ENCODE peak calls at places on chromosomes 6 and 20, in six cellular contexts. One of them, this sample, is unnamed.

GRCh38 chr6:45614488-45615285 is 237.0 kb upstream of the SUPT3H start:
- DNase-seq in endodermal cell: no peak
- DNase-seq in endothelial cell of umbilical vein: no peak
- DNase-seq in coronary artery: no peak
- DNase-seq in fibroblast of mammary gland: peak; percentile 77
- DNase-seq in GM12864: no peak
- DNase-seq in this sample: no peak

GRCh38 chr6:91653954-91654843 is 1067.3 kb upstream of the MAP3K7 start:
- DNase-seq in fibroblast of mammary gland: no peak
- DNase-seq in GM12864: no peak
- DNase-seq in endodermal cell: no peak
- DNase-seq in endothelial cell of umbilical vein: no peak
- DNase-seq in coronary artery: no peak
- DNase-seq in this sample: no peak

GRCh38 chr20:23212482-23212881 is 126.4 kb upstream of the CD93 start:
- DNase-seq in GM12864: no peak
- DNase-seq in endothelial cell of umbilical vein: no peak
- DNase-seq in coronary artery: peak; percentile 21
- DNase-seq in fibroblast of mammary gland: no peak
- DNase-seq in endodermal cell: no peak
- DNase-seq in this sample: peak; percentile 37

GRCh38 chr6:52517502-52518278 is 59.2 kb downstream of the TRAM2 start:
- DNase-seq in fibroblast of mammary gland: peak; percentile 99
- DNase-seq in endodermal cell: peak; percentile 94
- DNase-seq in GM12864: peak; percentile 21
- DNase-seq in coronary artery: peak; percentile 92
- DNase-seq in endothelial cell of umbilical vein: peak; percentile 94
- DNase-seq in this sample: peak; percentile 95

GRCh38 chr6:157227202-157228166 is 95.8 kb downstream of the TMEM242 start:
- DNase-seq in endothelial cell of umbilical vein: peak; percentile 55
- DNase-seq in coronary artery: no peak
- DNase-seq in GM12864: no peak
- DNase-seq in fibroblast of mammary gland: peak; percentile 41
- DNase-seq in endodermal cell: peak; percentile 58
- DNase-seq in this sample: peak; percentile 83

GRCh38 chr20:20267685-20268429 is 100.0 kb upstream of the INSM1 start:
- DNase-seq in coronary artery: no peak
- DNase-seq in GM12864: no peak
- DNase-seq in endothelial cell of umbilical vein: no peak
- DNase-seq in endodermal cell: peak; percentile 64
- DNase-seq in fibroblast of mammary gland: no peak
- DNase-seq in this sample: no peak

GRCh38 chr6:106702451-106703110 is 73.2 kb downstream of the QRSL1 start:
- DNase-seq in endothelial cell of umbilical vein: no peak
- DNase-seq in fibroblast of mammary gland: no peak
- DNase-seq in endodermal cell: no peak
- DNase-seq in coronary artery: no peak
- DNase-seq in GM12864: peak; percentile 80
- DNase-seq in this sample: no peak

GRCh38 chr20:13638162-13638495 is 603 bp downstream of the TASP1 start:
- DNase-seq in fibroblast of mammary gland: peak; percentile 25
- DNase-seq in endothelial cell of umbilical vein: no peak
- DNase-seq in coronary artery: no peak
- DNase-seq in GM12864: no peak
- DNase-seq in endodermal cell: no peak
- DNase-seq in this sample: no peak

GRCh38 chr6:145206247-145206907 is 528.9 kb downstream of the EPM2A start:
- DNase-seq in endodermal cell: no peak
- DNase-seq in fibroblast of mammary gland: peak; percentile 72
- DNase-seq in GM12864: no peak
- DNase-seq in coronary artery: no peak
- DNase-seq in endothelial cell of umbilical vein: no peak
- DNase-seq in this sample: peak; percentile 15

GRCh38 chr20:53547664-53548239 is 45.9 kb downstream of the ZNF217 start:
- DNase-seq in endodermal cell: peak; percentile 82
- DNase-seq in coronary artery: no peak
- DNase-seq in endothelial cell of umbilical vein: peak; percentile 68
- DNase-seq in GM12864: peak; percentile 13
- DNase-seq in fibroblast of mammary gland: peak; percentile 74
- DNase-seq in this sample: no peak

GRCh38 chr6:23349521-23350147 is 776.4 kb upstream of the NRSN1 start:
- DNase-seq in coronary artery: no peak
- DNase-seq in endothelial cell of umbilical vein: peak; percentile 84
- DNase-seq in endodermal cell: no peak
- DNase-seq in GM12864: no peak
- DNase-seq in fibroblast of mammary gland: peak; percentile 93
- DNase-seq in this sample: no peak

GRCh38 chr6:141264101-141264500 is 868.6 kb upstream of the GJE1 start:
- DNase-seq in endodermal cell: no peak
- DNase-seq in GM12864: no peak
- DNase-seq in coronary artery: no peak
- DNase-seq in fibroblast of mammary gland: peak; percentile 42
- DNase-seq in endothelial cell of umbilical vein: no peak
- DNase-seq in this sample: no peak

GRCh38 chr20:56359212-56360132 is 698 bp downstream of the FAM210B start:
- DNase-seq in fibroblast of mammary gland: peak; percentile 68
- DNase-seq in endodermal cell: peak; percentile 69
- DNase-seq in coronary artery: peak; percentile 80
- DNase-seq in GM12864: no peak
- DNase-seq in endothelial cell of umbilical vein: peak; percentile 76
- DNase-seq in this sample: peak; percentile 41

GRCh38 chr20:38735172-38735571 is 10.9 kb downstream of the SLC32A1 start:
- DNase-seq in GM12864: no peak
- DNase-seq in endothelial cell of umbilical vein: no peak
- DNase-seq in endodermal cell: peak; percentile 57
- DNase-seq in coronary artery: no peak
- DNase-seq in fibroblast of mammary gland: no peak
- DNase-seq in this sample: no peak

GRCh38 chr6:113449051-113449450 is 408.1 kb upstream of the MARCKS start:
- DNase-seq in fibroblast of mammary gland: peak; percentile 68
- DNase-seq in GM12864: no peak
- DNase-seq in coronary artery: no peak
- DNase-seq in endothelial cell of umbilical vein: peak; percentile 54
- DNase-seq in endodermal cell: no peak
- DNase-seq in this sample: no peak

GRCh38 chr20:36526521-36527011 is 14.8 kb upstream of the MYL9 start:
- DNase-seq in fibroblast of mammary gland: no peak
- DNase-seq in GM12864: no peak
- DNase-seq in coronary artery: no peak
- DNase-seq in endodermal cell: no peak
- DNase-seq in endothelial cell of umbilical vein: no peak
- DNase-seq in this sample: peak; percentile 61

GRCh38 chr6:69311888-69312287 is 484.9 kb downstream of the LMBRD1 start:
- DNase-seq in GM12864: no peak
- DNase-seq in endodermal cell: peak; percentile 55
- DNase-seq in endothelial cell of umbilical vein: no peak
- DNase-seq in coronary artery: no peak
- DNase-seq in fibroblast of mammary gland: no peak
- DNase-seq in this sample: no peak

GRCh38 chr6:36912583-36912982 is 26.8 kb downstream of the C6orf89 start:
- DNase-seq in GM12864: peak; percentile 71
- DNase-seq in endothelial cell of umbilical vein: no peak
- DNase-seq in endodermal cell: no peak
- DNase-seq in fibroblast of mammary gland: peak; percentile 91
- DNase-seq in coronary artery: no peak
- DNase-seq in this sample: no peak

GRCh38 chr6:99412065-99412464 is 13.0 kb downstream of the PNISR start:
- DNase-seq in endodermal cell: no peak
- DNase-seq in GM12864: no peak
- DNase-seq in fibroblast of mammary gland: no peak
- DNase-seq in coronary artery: no peak
- DNase-seq in endothelial cell of umbilical vein: no peak
- DNase-seq in this sample: no peak

GRCh38 chr20:34954905-34955231 is 738 bp downstream of the GSS start:
- DNase-seq in endodermal cell: peak; percentile 67
- DNase-seq in fibroblast of mammary gland: peak; percentile 61
- DNase-seq in coronary artery: peak; percentile 70
- DNase-seq in endothelial cell of umbilical vein: no peak
- DNase-seq in GM12864: no peak
- DNase-seq in this sample: no peak

GRCh38 chr20:3890410-3890751 is 1.2 kb downstream of the PANK2 start:
- DNase-seq in coronary artery: no peak
- DNase-seq in endodermal cell: no peak
- DNase-seq in endothelial cell of umbilical vein: no peak
- DNase-seq in GM12864: no peak
- DNase-seq in fibroblast of mammary gland: peak; percentile 57
- DNase-seq in this sample: no peak

GRCh38 chr6:43738877-43739641 is 31.0 kb upstream of the VEGFA start:
- DNase-seq in GM12864: no peak
- DNase-seq in endothelial cell of umbilical vein: no peak
- DNase-seq in endodermal cell: peak; percentile 46
- DNase-seq in coronary artery: peak; percentile 17
- DNase-seq in fibroblast of mammary gland: no peak
- DNase-seq in this sample: peak; percentile 72

GRCh38 chr20:25258463-25258805 is 10.5 kb downstream of the PYGB start:
- DNase-seq in endodermal cell: no peak
- DNase-seq in GM12864: no peak
- DNase-seq in fibroblast of mammary gland: no peak
- DNase-seq in endothelial cell of umbilical vein: no peak
- DNase-seq in coronary artery: no peak
- DNase-seq in this sample: no peak

GRCh38 chr6:56408976-56409375 is 161.6 kb upstream of the COL21A1 start:
- DNase-seq in GM12864: no peak
- DNase-seq in endothelial cell of umbilical vein: no peak
- DNase-seq in coronary artery: no peak
- DNase-seq in endodermal cell: no peak
- DNase-seq in fibroblast of mammary gland: no peak
- DNase-seq in this sample: no peak

GRCh38 chr6:167558213-167558869 is 233.5 kb downstream of the TTLL2 start:
- DNase-seq in endodermal cell: no peak
- DNase-seq in GM12864: no peak
- DNase-seq in fibroblast of mammary gland: no peak
- DNase-seq in coronary artery: no peak
- DNase-seq in endothelial cell of umbilical vein: no peak
- DNase-seq in this sample: peak; percentile 10

GRCh38 chr6:159098636-159099106 is 53.9 kb upstream of the TAGAP start:
- DNase-seq in GM12864: no peak
- DNase-seq in endothelial cell of umbilical vein: no peak
- DNase-seq in fibroblast of mammary gland: no peak
- DNase-seq in endodermal cell: peak; percentile 31
- DNase-seq in coronary artery: peak; percentile 65
- DNase-seq in this sample: no peak

GRCh38 chr6:89047473-89047872 is 33.1 kb upstream of the PNRC1 start:
- DNase-seq in GM12864: no peak
- DNase-seq in endothelial cell of umbilical vein: no peak
- DNase-seq in fibroblast of mammary gland: no peak
- DNase-seq in coronary artery: no peak
- DNase-seq in endodermal cell: no peak
- DNase-seq in this sample: no peak

DNA sequence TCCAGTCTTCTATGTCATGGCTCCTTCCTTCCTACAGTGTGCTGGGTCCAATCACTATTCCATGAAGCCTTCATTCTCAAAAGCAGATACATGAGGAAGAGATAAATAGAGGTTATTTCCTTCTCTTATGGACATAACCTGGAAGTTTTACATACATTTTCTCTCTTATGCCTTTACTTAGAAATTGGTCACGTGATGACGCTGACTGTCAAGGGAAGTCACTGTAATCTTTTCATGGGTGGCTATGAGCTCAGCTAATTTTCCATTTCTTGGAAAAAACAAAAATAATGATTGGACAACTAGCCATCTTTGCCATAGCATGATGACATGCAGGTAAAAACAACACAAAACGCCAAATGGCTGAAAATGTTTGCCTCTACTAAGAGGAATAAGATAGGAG is 151.6 kb upstream of the PRSS16 start:
- DNase-seq in endodermal cell: no peak
- DNase-seq in GM12864: no peak
- DNase-seq in fibroblast of mammary gland: no peak
- DNase-seq in coronary artery: no peak
- DNase-seq in endothelial cell of umbilical vein: no peak
- DNase-seq in this sample: no peak
- H3K4me3 ChIP-seq in endodermal cell: no peak overlapping the region
- H3K4me3 ChIP-seq in GM12864: no peak overlapping the region
- H3K4me3 ChIP-seq in fibroblast of mammary gland: no peak overlapping the region
- H3K4me3 ChIP-seq in coronary artery: no peak overlapping the region
- H3K4me3 ChIP-seq in endothelial cell of umbilical vein: no peak overlapping the region
- H3K4me3 ChIP-seq in this sample: no peak overlapping the region

DNA sequence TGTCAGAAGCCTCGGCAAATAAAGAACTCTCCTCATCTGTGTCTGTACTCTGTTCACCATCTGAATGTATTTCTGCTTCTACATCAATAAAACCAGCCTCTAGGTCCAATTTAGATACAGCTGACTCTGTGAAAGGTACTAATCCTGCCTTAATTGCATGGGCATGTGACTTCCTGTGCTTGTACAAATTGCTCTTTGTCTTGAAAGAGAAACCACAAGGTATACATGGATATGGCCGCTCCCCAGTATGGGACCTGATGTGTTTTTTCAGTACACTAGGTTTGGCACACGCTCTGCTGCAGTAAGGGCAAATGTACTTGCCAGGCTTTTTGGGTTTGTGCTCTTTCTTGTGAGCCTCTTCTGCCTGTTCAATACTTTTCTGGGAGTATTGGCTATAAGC is 171.1 kb downstream of the HIVEP2 start:
- DNase-seq in coronary artery: no peak
- DNase-seq in fibroblast of mammary gland: no peak
- DNase-seq in endodermal cell: no peak
- DNase-seq in endothelial cell of umbilical vein: no peak
- DNase-seq in GM12864: no peak
- DNase-seq in this sample: no peak
- H3K4me3 ChIP-seq in coronary artery: no peak overlapping the region
- H3K4me3 ChIP-seq in fibroblast of mammary gland: no peak overlapping the region
- H3K4me3 ChIP-seq in endodermal cell: no peak overlapping the region
- H3K4me3 ChIP-seq in endothelial cell of umbilical vein: no peak overlapping the region
- H3K4me3 ChIP-seq in GM12864: no peak overlapping the region
- H3K4me3 ChIP-seq in this sample: no peak overlapping the region

GRCh38 chr20:32674362-32674789 is 635 bp upstream of the C20orf203 start:
- DNase-seq in endodermal cell: peak; percentile 85
- DNase-seq in coronary artery: no peak
- DNase-seq in GM12864: peak; percentile 38
- DNase-seq in fibroblast of mammary gland: peak; percentile 60
- DNase-seq in endothelial cell of umbilical vein: peak; percentile 69
- DNase-seq in this sample: no peak

GRCh38 chr20:32670773-32671455 is 2.8 kb downstream of the C20orf203 start:
- DNase-seq in coronary artery: no peak
- DNase-seq in fibroblast of mammary gland: no peak
- DNase-seq in endodermal cell: no peak
- DNase-seq in endothelial cell of umbilical vein: no peak
- DNase-seq in GM12864: peak; percentile 72
- DNase-seq in this sample: no peak

GRCh38 chr20:32672982-32673727 is 586 bp downstream of the C20orf203 start:
- DNase-seq in fibroblast of mammary gland: no peak
- DNase-seq in GM12864: peak; percentile 26
- DNase-seq in coronary artery: no peak
- DNase-seq in endodermal cell: peak; percentile 73
- DNase-seq in endothelial cell of umbilical vein: no peak
- DNase-seq in this sample: no peak

GRCh38 chr20:32675223-32675975 is 1.7 kb upstream of the C20orf203 start:
- DNase-seq in endodermal cell: no peak
- DNase-seq in GM12864: no peak
- DNase-seq in fibroblast of mammary gland: no peak
- DNase-seq in coronary artery: no peak
- DNase-seq in endothelial cell of umbilical vein: no peak
- DNase-seq in this sample: no peak

GRCh38 chr20:32672315-32672981 is 1.3 kb downstream of the C20orf203 start:
- DNase-seq in GM12864: no peak
- DNase-seq in endodermal cell: no peak
- DNase-seq in fibroblast of mammary gland: no peak
- DNase-seq in endothelial cell of umbilical vein: no peak
- DNase-seq in coronary artery: no peak
- DNase-seq in this sample: no peak
- H3K4me3 ChIP-seq in GM12864: no peak overlapping the region
- H3K4me3 ChIP-seq in endodermal cell: no peak overlapping the region
- H3K4me3 ChIP-seq in fibroblast of mammary gland: no peak overlapping the region
- H3K4me3 ChIP-seq in endothelial cell of umbilical vein: no peak overlapping the region
- H3K4me3 ChIP-seq in coronary artery: no peak overlapping the region
- H3K4me3 ChIP-seq in this sample: no peak overlapping the region

GRCh38 chr20:40688129-40689099 is 622 bp downstream of the MAFB start:
- DNase-seq in endodermal cell: no peak
- DNase-seq in endothelial cell of umbilical vein: no peak
- DNase-seq in GM12864: no peak
- DNase-seq in fibroblast of mammary gland: peak; percentile 20
- DNase-seq in coronary artery: no peak
- DNase-seq in this sample: no peak
- H3K4me3 ChIP-seq in endodermal cell: peak overlapping the region; percentile 82
- H3K4me3 ChIP-seq in endothelial cell of umbilical vein: peak overlapping the region; percentile 1
- H3K4me3 ChIP-seq in GM12864: no peak overlapping the region
- H3K4me3 ChIP-seq in fibroblast of mammary gland: peak overlapping the region; percentile 50
- H3K4me3 ChIP-seq in coronary artery: peak overlapping the region; percentile 88
- H3K4me3 ChIP-seq in this sample: peak overlapping the region; percentile 67

This sample was measured in lower leg skin.